ENCODE peak calls at places on chromosomes 2 and 18, in nine cellular contexts. S is H7; G is stimulated activated CD8-positive, alpha-beta memory T cell treated with anti-CD3 and anti-CD28 coated beads, Interleukin-2, amount 100 ng/mL, for 48 hours; A is RCC 7860; X is NCI-H69; O is HCT116; W is A549; B is GM12891; C is NCI-H1105. V is an unnamed sample.

GRCh38 chr18:39661856-39662366 is 2096.3 kb upstream of the CELF4 start:
- DNase-seq in O (no peak), W (no peak), G (no peak), X (peak; percentile 54), C (no peak), A (no peak), S (no peak), B (no peak), V (no peak)

GRCh38 chr18:13451661-13452447 is 233.3 kb downstream of the LDLRAD4 start:
- DNase-seq in S (peak; percentile 68), C (no peak), B (no peak), W (no peak), X (no peak), A (no peak), O (no peak), G (no peak), V (no peak)

GRCh38 chr2:128309341-128310093 is 9.2 kb downstream of the HS6ST1 start:
- DNase-seq in A (no peak), W (no peak), O (no peak), G (no peak), X (peak; percentile 91), B (no peak), S (peak; percentile 54), C (peak; percentile 83), V (peak; percentile 79)

GRCh38 chr2:118721817-118722551 is 125.5 kb downstream of the EN1 start:
- DNase-seq in A (no peak), X (no peak), C (no peak), G (no peak), O (no peak), W (no peak), S (no peak), B (no peak), V (no peak)

GRCh38 chr2:12265646-12266045 is 451.1 kb upstream of the TRIB2 start:
- DNase-seq in X (no peak), A (no peak), O (no peak), G (no peak), W (no peak), B (no peak), C (no peak), S (no peak), V (no peak)

GRCh38 chr2:237574894-237575868 is 8.8 kb downstream of the PRLH start:
- DNase-seq in A (no peak), W (no peak), O (peak; percentile 54), C (no peak), X (no peak), G (no peak), B (no peak), S (peak; percentile 67), V (no peak)

GRCh38 chr18:54069729-54070128 is 154.7 kb downstream of the MBD2 start:
- DNase-seq in X (no peak), O (no peak), W (no peak), A (no peak), S (peak; percentile 24), C (no peak), B (no peak), G (no peak), V (no peak)

GRCh38 chr2:54728669-54729120 is 5.2 kb downstream of the EML6 start:
- DNase-seq in S (no peak), W (peak; percentile 35), B (no peak), C (no peak), X (no peak), A (peak; percentile 84), O (peak; percentile 49), G (no peak), V (no peak)

V was measured in NCI-H82.